ENCODE peak calls at places on chromosome 15, in four cellular contexts. M, Z, S and N are unnamed samples.
A peak's percentile ranks its signal among the peaks of the same experiment; 100 is the strongest.

GRCh38 chr15:60385620-60386552 is 11.9 kb downstream of the ANXA2 start:
- DNase-seq in M (no peak), Z (no peak), S (no peak), N (no peak)

GRCh38 chr15:25892126-25892525 is 29.0 kb upstream of the ATP10A start:
- DNase-seq in M (no peak), Z (no peak), S (no peak), N (no peak)

GRCh38 chr15:80931191-80931590 is 58.4 kb downstream of the MESD start:
- DNase-seq in M (no peak), Z (no peak), S (no peak), N (no peak)

GRCh38 chr15:66783327-66784124 is 81.5 kb downstream of the SMAD6 start:
- DNase-seq in M (no peak), Z (no peak), S (no peak), N (no peak)

GRCh38 chr15:96992817-96993216 is 662.3 kb downstream of the NR2F2 start:
- DNase-seq in M (no peak), Z (no peak), S (no peak), N (no peak)

GRCh38 chr15:70252056-70252935 is 154.6 kb upstream of the TLE3 start:
- DNase-seq in M (no peak), Z (no peak), S (no peak), N (no peak)

GRCh38 chr15:80160570-80161156 is 7.9 kb downstream of the FAH start:
- DNase-seq in M (no peak), Z (peak; percentile 87), S (peak; percentile 39), N (no peak)

GRCh38 chr15:40775740-40776536 is 6.2 kb downstream of the C15orf62 start:
- DNase-seq in M (no peak), Z (no peak), S (no peak), N (no peak)

GRCh38 chr15:92621972-92622533 is 33.5 kb downstream of the FAM174B start:
- DNase-seq in M (no peak), Z (no peak), S (no peak), N (no peak)

GRCh38 chr15:79440355-79440908 is 8.3 kb downstream of the MINAR1 start:
- DNase-seq in M (no peak), Z (no peak), S (no peak), N (no peak)

GRCh38 chr15:52668133-52668532 is 11.1 kb downstream of the ATOSA start:
- DNase-seq in M (no peak), Z (no peak), S (no peak), N (no peak)

GRCh38 chr15:73691398-73691797 is 7.2 kb downstream of the CD276 start:
- DNase-seq in M (peak; percentile 23), Z (no peak), S (no peak), N (no peak)

GRCh38 chr15:63362196-63362595 is 19.4 kb downstream of the CA12 start:
- DNase-seq in M (peak; percentile 60), Z (no peak), S (no peak), N (no peak)

GRCh38 chr15:53974813-53975212 is 3.4 kb upstream of the UNC13C start:
- DNase-seq in M (no peak), Z (no peak), S (no peak), N (no peak)

GRCh38 chr15:96889734-96890480 is 559.4 kb downstream of the NR2F2 start:
- DNase-seq in M (no peak), Z (no peak), S (no peak), N (no peak)

GRCh38 chr15:68014219-68014618 is 39.9 kb upstream of the PIAS1 start:
- DNase-seq in M (no peak), Z (no peak), S (no peak), N (no peak)

GRCh38 chr15:71747128-71748083 is 62.9 kb upstream of the NR2E3 start:
- DNase-seq in M (no peak), Z (peak; percentile 87), S (no peak), N (peak; percentile 22)

GRCh38 chr15:42253300-42253699 is 19.7 kb upstream of the GANC start:
- DNase-seq in M (no peak), Z (no peak), S (no peak), N (no peak)

GRCh38 chr15:33026614-33027013 is 167.9 kb downstream of the FMN1 start:
- DNase-seq in M (no peak), Z (no peak), S (no peak), N (no peak)

GRCh38 chr15:62417444-62417843 is 252.4 kb upstream of the C2CD4B start:
- DNase-seq in M (no peak), Z (no peak), S (no peak), N (no peak)

GRCh38 chr15:63274427-63274826 is 3.0 kb upstream of the APH1B start:
- DNase-seq in M (no peak), Z (no peak), S (no peak), N (no peak)

GRCh38 chr15:64343222-64343621 is 12.8 kb downstream of the CSNK1G1 start:
- DNase-seq in M (no peak), Z (no peak), S (no peak), N (no peak)

GRCh38 chr15:60994842-60995495 is 234.1 kb downstream of the RORA start:
- DNase-seq in M (no peak), Z (no peak), S (no peak), N (no peak)

GRCh38 chr15:39235084-39235795 is 345.6 kb upstream of the THBS1 start:
- DNase-seq in M (no peak), Z (no peak), S (no peak), N (no peak)

GRCh38 chr15:38670142-38671002 is 105.8 kb upstream of the RASGRP1 start:
- DNase-seq in M (no peak), Z (no peak), S (no peak), N (no peak)

GRCh38 chr15:91522609-91523332 is 330.7 kb upstream of the SLCO3A1 start:
- DNase-seq in M (no peak), Z (no peak), S (no peak), N (no peak)

GRCh38 chr15:89149501-89150101 is 61.3 kb downstream of the ABHD2 start:
- DNase-seq in M (no peak), Z (no peak), S (no peak), N (no peak)

GRCh38 chr15:80999623-81000036 is 1.1 kb upstream of the TLNRD1 start:
- DNase-seq in M (peak; percentile 32), Z (no peak), S (no peak), N (no peak)

GRCh38 chr15:88456733-88457132 is 10.5 kb downstream of the MRPL46 start:
- DNase-seq in M (no peak), Z (no peak), S (no peak), N (no peak)

GRCh38 chr15:39535466-39535865 is 45.4 kb upstream of the THBS1 start:
- DNase-seq in M (no peak), Z (no peak), S (no peak), N (no peak)

GRCh38 chr15:67064607-67065530 is 533 bp upstream of the SMAD3 start:
- DNase-seq in M (peak; percentile 95), Z (peak; percentile 67), S (no peak), N (peak; percentile 66)

GRCh38 chr15:89492111-89492641 is 4.2 kb downstream of the RHCG start:
- DNase-seq in M (peak; percentile 18), Z (no peak), S (no peak), N (peak; percentile 58)

GRCh38 chr15:70029297-70029701 is 68.4 kb downstream of the TLE3 start:
- DNase-seq in M (no peak), Z (no peak), S (no peak), N (no peak)

GRCh38 chr15:84570164-84570692 is 30.6 kb upstream of the ZSCAN2 start:
- DNase-seq in M (peak; percentile 65), Z (no peak), S (no peak), N (peak; percentile 25)

GRCh38 chr15:39110336-39110735 is 470.5 kb upstream of the THBS1 start:
- DNase-seq in M (no peak), Z (no peak), S (no peak), N (no peak)

GRCh38 chr15:82882250-82882928 is 70.1 kb downstream of the HOMER2 start:
- DNase-seq in M (no peak), Z (no peak), S (no peak), N (no peak)

DNA sequence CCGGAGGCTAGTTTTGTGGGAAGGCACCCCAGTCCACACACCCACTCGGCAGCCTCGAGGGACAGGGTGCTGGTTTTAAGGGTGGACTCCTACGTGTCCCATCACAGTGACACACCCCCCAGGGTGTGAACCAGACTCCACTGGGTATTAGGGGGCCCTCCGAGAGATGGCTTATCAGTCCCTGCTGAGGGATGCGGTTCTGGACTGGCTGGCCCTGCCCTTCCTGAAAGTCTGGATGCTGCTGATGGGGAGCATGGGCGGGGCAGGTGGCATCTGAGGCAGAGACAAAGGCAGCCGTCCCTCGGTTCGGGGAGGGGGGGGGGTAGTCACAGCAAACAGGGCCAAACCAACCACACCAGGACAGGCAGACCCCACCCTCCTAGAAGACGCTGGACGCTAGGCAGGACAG is 939 bp upstream of the ULK3 start:
- DNase-seq in M (peak; percentile 78), Z (no peak), S (no peak), N (no peak)
- TF ChIP-seq TARDBP in M (no peak), Z (no peak), S (no peak), N (no peak)

GRCh38 chr15:78067328-78068241 is 9.9 kb downstream of the TBC1D2B start:
- DNase-seq in M (no peak), Z (no peak), S (no peak), N (no peak)

GRCh38 chr15:78064544-78064943 is 13.0 kb downstream of the TBC1D2B start:
- DNase-seq in M (no peak), Z (no peak), S (no peak), N (no peak)

GRCh38 chr15:78063966-78064365 is 13.5 kb downstream of the TBC1D2B start:
- DNase-seq in M (no peak), Z (no peak), S (no peak), N (no peak)

GRCh38 chr15:78065973-78066946 is 11.3 kb downstream of the TBC1D2B start:
- DNase-seq in M (no peak), Z (no peak), S (peak; percentile 81), N (no peak)

DNA sequence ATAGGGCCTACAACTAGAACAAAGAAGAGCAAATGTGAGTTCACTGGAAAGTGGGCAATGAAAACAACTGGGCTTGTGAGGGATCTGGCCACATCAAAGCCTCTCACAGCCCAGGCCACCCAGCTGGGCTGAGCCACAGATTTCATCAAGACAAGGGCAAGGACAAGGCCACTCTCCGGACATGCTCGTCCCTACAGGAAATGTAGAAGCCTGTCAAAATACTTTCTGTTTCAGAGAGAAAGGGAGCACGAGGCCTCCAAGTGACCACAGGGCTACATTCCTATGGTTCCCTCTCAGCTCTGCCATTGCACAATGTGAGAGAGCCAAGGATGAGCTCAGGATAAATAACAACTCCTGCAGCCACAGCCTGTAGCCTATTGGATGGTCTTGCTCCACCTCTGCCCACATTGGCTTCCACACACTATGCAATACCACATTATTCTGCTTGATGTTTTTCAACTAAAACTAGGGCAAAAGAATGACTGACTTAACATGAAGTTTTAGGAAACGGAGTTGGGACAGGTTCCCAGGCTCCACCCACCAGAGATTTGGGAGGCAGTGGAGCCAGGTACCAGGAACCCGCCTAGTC is 12.1 kb downstream of the TBC1D2B start:
- DNase-seq in M (no peak), Z (peak; percentile 99), S (no peak), N (no peak)
- TF ChIP-seq FOXK2 in M (no peak), Z (peak; percentile 90), S (no peak), N (no peak)

GRCh38 chr15:100777821-100778220 is 101.8 kb upstream of the ALDH1A3 start:
- DNase-seq in M (no peak), Z (no peak), S (no peak), N (no peak)
- TF ChIP-seq TARDBP in M (no peak), Z (no peak), S (no peak), N (no peak)

GRCh38 chr15:56251315-56252091 is 7.8 kb upstream of the RFX7 start:
- DNase-seq in M (peak; percentile 17), Z (no peak), S (no peak), N (no peak)
- TF ChIP-seq FOXK2 in M (peak; percentile 89), Z (no peak), S (no peak), N (no peak)